ENCODE peak calls at places on chromosomes 12 and 14, in nine cellular contexts. B is CD8-positive, alpha-beta memory T cell; U is right lobe of liver; Y is hepatocyte; A is NT2/D1; Q is gastrocnemius medialis; H is mammary epithelial cell; N is cardiac muscle cell; E is GM23338. S is an unnamed sample. For H3K4me1, the result is how much of the 10 kb centered on the place peaks cover.

GRCh38 chr14:62889354-62889753 is 155.9 kb downstream of the KCNH5 start:
- DNase-seq in H (no peak), A (no peak), U (no peak), Y (no peak), Q (no peak), N (peak), B (no peak), E (peak), S (no peak)

GRCh38 chr12:53344487-53344823 is 8.3 kb upstream of the SP7 start:
- DNase-seq in H (no peak), A (no peak), Q (no peak), B (no peak), E (no peak), Y (no peak), U (no peak), N (no peak), S (no peak)

GRCh38 chr14:99524804-99525698 is 43.8 kb downstream of the CCNK start:
- DNase-seq in Q (no peak), B (no peak), H (no peak), U (no peak), A (no peak), Y (peak), N (peak), E (peak), S (peak)

GRCh38 chr12:24719293-24719721 is 229.6 kb downstream of the BCAT1 start:
- DNase-seq in E (no peak), H (peak), Q (no peak), N (peak), B (no peak), Y (no peak), A (no peak), U (no peak), S (no peak)

GRCh38 chr12:121432740-121433476 is 33.0 kb downstream of the RNF34 start:
- DNase-seq in U (no peak), N (no peak), E (no peak), Y (no peak), H (no peak), Q (no peak), B (no peak), A (no peak), S (no peak)

GRCh38 chr14:28695109-28695508 is 71.5 kb upstream of the FOXG1 start:
- DNase-seq in N (no peak), H (no peak), Q (no peak), A (no peak), U (no peak), Y (no peak), E (no peak), B (no peak), S (no peak)

GRCh38 chr14:87979689-87980088 is 13.3 kb downstream of the GALC start:
- DNase-seq in E (no peak), H (no peak), Q (no peak), A (no peak), Y (no peak), N (no peak), U (no peak), B (no peak), S (no peak)

GRCh38 chr14:105312973-105313372 is 1.6 kb upstream of the PACS2 start:
- DNase-seq in H (no peak), Q (no peak), Y (no peak), B (no peak), U (no peak), A (no peak), E (no peak), N (no peak), S (no peak)

GRCh38 chr12:49720214-49720613 is 13.0 kb upstream of the FMNL3 start:
- DNase-seq in E (no peak), A (no peak), B (no peak), N (no peak), H (no peak), Y (no peak), U (no peak), Q (no peak), S (no peak)

GRCh38 chr12:25734529-25735180 is 181.6 kb upstream of the LMNTD1 start:
- DNase-seq in H (no peak), Q (no peak), N (no peak), U (no peak), B (no peak), A (no peak), E (no peak), Y (no peak), S (no peak)

GRCh38 chr12:26251600-26251999 is 56.2 kb downstream of the SSPN start:
- DNase-seq in A (no peak), Q (no peak), U (no peak), Y (no peak), N (peak), B (no peak), H (no peak), E (no peak), S (no peak)

GRCh38 chr12:101670007-101670671 is 27.3 kb upstream of the CHPT1 start:
- DNase-seq in E (peak), Q (peak), A (peak), N (peak), B (peak), Y (peak), U (peak), H (peak), S (peak)

GRCh38 chr12:121391619-121392324 is 8.1 kb upstream of the RNF34 start:
- DNase-seq in N (peak), E (no peak), B (no peak), U (no peak), Y (peak), H (peak), A (no peak), Q (no peak), S (no peak)

GRCh38 chr12:67968316-67968715 is 20.9 kb upstream of the IFNG-AS1 start:
- DNase-seq in A (no peak), N (no peak), U (no peak), H (peak), Y (no peak), Q (no peak), B (no peak), E (no peak), S (no peak)

GRCh38 chr12:29907486-29907885 is 123.7 kb upstream of the TMTC1 start:
- DNase-seq in Y (no peak), A (no peak), H (no peak), E (no peak), N (peak), Q (no peak), U (no peak), B (no peak), S (no peak)

GRCh38 chr12:78530065-78530765 is 334.4 kb upstream of the SYT1 start:
- DNase-seq in B (no peak), H (peak), N (peak), E (peak), U (no peak), A (peak), Q (no peak), Y (no peak), S (no peak)

GRCh38 chr12:77888611-77889010 is 57.9 kb downstream of the NAV3 start:
- DNase-seq in E (no peak), H (peak), B (no peak), Y (peak), U (no peak), N (peak), Q (no peak), A (no peak), S (no peak)

GRCh38 chr12:14905269-14906004 is 19.8 kb upstream of the MGP start:
- DNase-seq in Y (no peak), E (peak), N (peak), H (peak), U (no peak), A (no peak), B (no peak), Q (no peak), S (no peak)

GRCh38 chr12:61282790-61283575 is 977.2 kb upstream of the USP15 start:
- DNase-seq in B (no peak), H (peak), U (peak), A (no peak), Q (no peak), E (no peak), Y (no peak), N (no peak), S (no peak)

GRCh38 chr14:33515441-33515840 is 435.4 kb downstream of the EGLN3 start:
- DNase-seq in E (no peak), H (no peak), B (no peak), Y (no peak), N (peak), U (no peak), A (no peak), Q (no peak), S (no peak)

GRCh38 chr14:106083082-106083481 is 556.7 kb downstream of the TMEM121 start:
- DNase-seq in Q (no peak), H (peak), B (no peak), U (no peak), A (no peak), N (no peak), Y (no peak), E (no peak), S (no peak)

GRCh38 chr14:63178912-63179311 is 25.3 kb upstream of the RHOJ start:
- DNase-seq in H (peak), E (no peak), N (peak), Y (no peak), B (no peak), Q (no peak), U (no peak), A (no peak), S (no peak)

GRCh38 chr12:112930350-112930749 is 7.9 kb upstream of the OAS3 start:
- DNase-seq in B (no peak), E (no peak), U (no peak), H (no peak), Y (no peak), Q (no peak), N (no peak), A (no peak), S (no peak)

GRCh38 chr12:75706786-75707605 is 195.6 kb upstream of the KRR1 start:
- DNase-seq in U (no peak), E (no peak), Y (no peak), A (no peak), N (peak), B (no peak), Q (no peak), H (no peak), S (no peak)

GRCh38 chr12:93780115-93780641 is 103.0 kb downstream of the CRADD start:
- DNase-seq in U (no peak), E (no peak), H (no peak), N (peak), A (no peak), Y (no peak), B (no peak), Q (no peak), S (no peak)

GRCh38 chr12:93785262-93786010 is 108.3 kb downstream of the CRADD start:
- DNase-seq in B (peak), N (peak), Y (peak), E (peak), A (peak), H (peak), Q (peak), U (no peak), S (peak)

GRCh38 chr12:93784339-93785086 is 107.3 kb downstream of the CRADD start:
- DNase-seq in A (no peak), Y (peak), E (no peak), Q (peak), H (peak), U (no peak), B (no peak), N (peak), S (peak)

GRCh38 chr12:93783827-93784226 is 106.7 kb downstream of the CRADD start:
- DNase-seq in U (no peak), N (no peak), E (no peak), Y (no peak), Q (peak), B (peak), H (no peak), A (no peak), S (no peak)

GRCh38 chr12:93782854-93783253 is 105.7 kb downstream of the CRADD start:
- DNase-seq in A (no peak), H (no peak), B (no peak), N (no peak), Y (no peak), U (no peak), Q (no peak), E (no peak), S (no peak)
- H3K4me1 ChIP-seq in A (under half), H (under half), B (under half), N (under half), Y (half or more), U (under half), Q (half or more), E (under half), S (under half)

GRCh38 chr12:106758349-106758951 is 16.0 kb upstream of the RIC8B start:
- DNase-seq in N (no peak), Q (no peak), H (no peak), U (no peak), E (no peak), A (no peak), B (no peak), Y (no peak), S (no peak)
- H3K4me1 ChIP-seq in N (under half), Q (under half), H (under half), U (under half), E (under half), A (under half), B (under half), Y (under half), S (under half)

GRCh38 chr12:64660237-64661018 is 50.1 kb downstream of the RASSF3 start:
- DNase-seq in B (no peak), Y (no peak), E (no peak), U (no peak), A (no peak), Q (no peak), H (no peak), N (no peak), S (no peak)
- H3K4me1 ChIP-seq in B (half or more), Y (under half), E (under half), U (under half), A (under half), Q (under half), H (under half), N (under half), S (under half)

GRCh38 chr14:96902004-96902403 is 104.8 kb downstream of the VRK1 start:
- DNase-seq in Y (no peak), H (no peak), A (no peak), N (no peak), E (no peak), U (no peak), Q (no peak), B (no peak), S (no peak)
- H3K4me1 ChIP-seq in Y (under half), H (under half), A (under half), N (under half), E (under half), U (under half), Q (under half), B (under half), S (under half)

GRCh38 chr14:98514016-98514415 is 758.0 kb downstream of the BCL11B start:
- DNase-seq in N (no peak), E (no peak), A (no peak), U (no peak), Y (no peak), B (no peak), Q (no peak), H (no peak), S (no peak)

GRCh38 chr14:98510392-98510791 is 761.6 kb downstream of the BCL11B start:
- DNase-seq in N (no peak), A (no peak), U (no peak), E (no peak), H (no peak), Q (no peak), Y (no peak), B (no peak), S (no peak)

GRCh38 chr14:98513558-98513957 is 758.4 kb downstream of the BCL11B start:
- DNase-seq in A (no peak), Y (no peak), B (no peak), N (no peak), E (no peak), Q (no peak), H (no peak), U (no peak), S (no peak)

GRCh38 chr14:98507269-98507668 is 764.7 kb downstream of the BCL11B start:
- DNase-seq in E (no peak), A (no peak), Y (no peak), H (peak), B (no peak), Q (no peak), N (no peak), U (no peak), S (no peak)

GRCh38 chr14:98512501-98513251 is 759.3 kb downstream of the BCL11B start:
- DNase-seq in B (no peak), H (no peak), E (no peak), N (no peak), Y (no peak), U (no peak), Q (no peak), A (no peak), S (no peak)
- H3K4me1 ChIP-seq in B (under half), H (under half), E (under half), N (under half), Y (under half), U (under half), Q (under half), A (under half), S (under half)

GRCh38 chr14:75046899-75047298 is 4.4 kb downstream of the MLH3 start:
- DNase-seq in A (no peak), Y (no peak), E (no peak), H (no peak), B (no peak), U (no peak), N (no peak), Q (no peak), S (no peak)
- H3K4me1 ChIP-seq in A (under half), Y (under half), E (under half), H (under half), B (under half), U (under half), N (under half), Q (half or more), S (under half)

GRCh38 chr14:73462815-73463214 is 4.5 kb upstream of the NUMB start:
- DNase-seq in N (peak), Y (no peak), E (no peak), Q (no peak), B (no peak), U (no peak), A (no peak), H (no peak), S (no peak)

GRCh38 chr14:73462078-73462715 is 3.9 kb upstream of the NUMB start:
- DNase-seq in E (no peak), N (peak), Q (peak), Y (peak), H (no peak), U (peak), A (no peak), B (no peak), S (peak)

GRCh38 chr14:73461478-73462077 is 3.2 kb upstream of the NUMB start:
- DNase-seq in Q (no peak), Y (no peak), B (no peak), H (no peak), A (no peak), U (no peak), N (no peak), E (no peak), S (no peak)

GRCh38 chr14:73465833-73466532 is 7.6 kb upstream of the NUMB start:
- DNase-seq in B (no peak), H (no peak), Y (no peak), E (no peak), N (no peak), A (no peak), Q (no peak), U (no peak), S (no peak)

GRCh38 chr14:73463411-73463810 is 5.1 kb upstream of the NUMB start:
- DNase-seq in A (no peak), H (peak), B (no peak), N (peak), E (no peak), Y (peak), U (peak), Q (peak), S (no peak)
- H3K4me1 ChIP-seq in A (under half), H (half or more), B (under half), N (under half), E (under half), Y (under half), U (under half), Q (under half), S (under half)

DNA sequence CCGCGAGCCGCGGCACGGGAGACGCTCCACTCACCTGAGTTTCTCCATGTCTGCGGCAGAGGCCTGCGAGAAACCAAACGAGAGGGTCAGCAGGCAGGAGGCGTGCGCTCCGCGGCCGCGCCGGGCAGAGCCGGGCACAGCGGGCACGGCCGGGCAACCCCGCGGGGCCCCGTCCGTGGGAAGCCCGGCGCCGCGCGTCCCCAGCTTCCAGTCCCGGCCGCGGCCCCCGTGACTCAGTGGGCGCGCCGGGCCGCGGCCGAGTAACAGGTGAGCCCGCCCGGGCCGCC is 19.4 kb downstream of the BEGAIN start:
- DNase-seq in A (no peak), E (no peak), N (no peak), Y (no peak), B (no peak), H (no peak), U (no peak), Q (no peak), S (no peak)
- H3K4me1 ChIP-seq in A (under half), E (under half), N (under half), Y (under half), B (under half), H (under half), U (under half), Q (under half), S (under half)

S was measured in Caco-2.